ENCODE peak calls at places on chromosomes 6 and 20, in five cellular contexts. T, P, Z, V and U are unnamed samples.

GRCh38 chr20:57135875-57136274 is 130.6 kb downstream of the BMP7 start:
- DNase-seq in T (no peak), P (no peak), Z (no peak), V (no peak), U (no peak)

GRCh38 chr20:10113746-10114145 is 79.0 kb downstream of the ANKEF1 start:
- DNase-seq in T (no peak), P (no peak), Z (no peak), V (no peak), U (no peak)

GRCh38 chr6:16818992-16819626 is 57.8 kb upstream of the ATXN1 start:
- DNase-seq in T (no peak), P (no peak), Z (no peak), V (no peak), U (no peak)

GRCh38 chr6:152404458-152404857 is 232.7 kb downstream of the SYNE1 start:
- DNase-seq in T (no peak), P (no peak), Z (peak), V (no peak), U (no peak)

GRCh38 chr6:65091561-65091960 is 615.5 kb downstream of the EYS start:
- DNase-seq in T (no peak), P (no peak), Z (no peak), V (no peak), U (no peak)

GRCh38 chr6:100078509-100078908 is 84.5 kb upstream of the MCHR2 start:
- DNase-seq in T (no peak), P (no peak), Z (peak), V (no peak), U (no peak)

GRCh38 chr6:127102299-127102698 is 16.2 kb upstream of the RSPO3 start:
- DNase-seq in T (no peak), P (no peak), Z (peak), V (no peak), U (no peak)

GRCh38 chr6:16200231-16200941 is 38.0 kb upstream of the GMPR start:
- DNase-seq in T (peak), P (no peak), Z (no peak), V (no peak), U (no peak)

GRCh38 chr20:16337707-16338106 is 235.5 kb downstream of the KIF16B start:
- DNase-seq in T (no peak), P (no peak), Z (no peak), V (no peak), U (no peak)

GRCh38 chr6:168641455-168641854 is 200.5 kb downstream of the SMOC2 start:
- DNase-seq in T (no peak), P (no peak), Z (no peak), V (peak), U (no peak)

GRCh38 chr20:4748847-4749246 is 27.1 kb downstream of the PRND start:
- DNase-seq in T (no peak), P (no peak), Z (no peak), V (no peak), U (no peak)

GRCh38 chr6:43014434-43014909 is 423 bp downstream of the KLHDC3 start:
- DNase-seq in T (no peak), P (no peak), Z (no peak), V (no peak), U (no peak)

GRCh38 chr20:61927826-61928541 is 137.7 kb downstream of the TAF4 start:
- DNase-seq in T (no peak), P (no peak), Z (no peak), V (no peak), U (no peak)

GRCh38 chr6:168616807-168617756 is 176.1 kb downstream of the SMOC2 start:
- DNase-seq in T (peak), P (no peak), Z (peak), V (peak), U (no peak)

GRCh38 chr20:347317-347639 is 367 bp downstream of the NRSN2 start:
- DNase-seq in T (no peak), P (no peak), Z (no peak), V (no peak), U (no peak)

GRCh38 chr20:347640-348484 is 951 bp downstream of the NRSN2 start:
- DNase-seq in T (peak), P (peak), Z (peak), V (peak), U (peak)

GRCh38 chr20:346033-346639 is 775 bp upstream of the NRSN2 start:
- DNase-seq in T (no peak), P (no peak), Z (no peak), V (no peak), U (no peak)

GRCh38 chr20:348972-349841 is 2.3 kb downstream of the NRSN2 start:
- DNase-seq in T (no peak), P (no peak), Z (no peak), V (no peak), U (no peak)

GRCh38 chr20:346640-347316 is at the start of gene NRSN2:
- DNase-seq in T (peak), P (no peak), Z (peak), V (peak), U (peak)
- TF ChIP-seq POLR2A in T (no peak), P (no peak), Z (peak), V (peak), U (no peak)

GRCh38 chr6:137749595-137750215 is 117.4 kb upstream of the TNFAIP3 start:
- DNase-seq in T (no peak), P (no peak), Z (no peak), V (no peak), U (no peak)
- H3K4me3 ChIP-seq in T (no peak), P (no peak), Z (no peak), V (no peak), U (no peak)

DNA sequence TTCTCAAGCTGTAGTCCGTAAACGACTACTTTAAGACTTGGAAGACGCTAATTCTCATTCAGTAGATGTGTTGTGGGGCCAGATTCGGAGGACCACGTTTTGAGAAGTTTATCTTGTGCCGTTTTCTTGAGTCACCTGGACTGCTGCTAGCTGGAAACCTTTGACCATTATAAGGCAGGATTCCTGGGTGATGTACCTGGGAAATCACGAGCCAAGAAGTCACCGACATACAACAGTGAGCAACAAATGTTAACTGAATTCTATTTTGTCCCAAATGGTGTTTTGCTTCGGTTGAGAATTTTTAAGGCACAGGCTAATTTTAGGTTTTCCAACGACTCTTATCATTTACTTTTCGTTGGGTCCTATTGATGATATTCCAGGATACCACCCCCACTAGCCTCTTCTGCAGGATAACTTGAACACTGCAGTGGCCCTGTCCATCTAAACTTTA is 93.3 kb upstream of the BTN3A2 start:
- DNase-seq in T (peak), P (no peak), Z (no peak), V (no peak), U (no peak)
- TF ChIP-seq CTCF in T (no peak), P (no peak), Z (no peak), V (no peak), U (no peak)

DNA sequence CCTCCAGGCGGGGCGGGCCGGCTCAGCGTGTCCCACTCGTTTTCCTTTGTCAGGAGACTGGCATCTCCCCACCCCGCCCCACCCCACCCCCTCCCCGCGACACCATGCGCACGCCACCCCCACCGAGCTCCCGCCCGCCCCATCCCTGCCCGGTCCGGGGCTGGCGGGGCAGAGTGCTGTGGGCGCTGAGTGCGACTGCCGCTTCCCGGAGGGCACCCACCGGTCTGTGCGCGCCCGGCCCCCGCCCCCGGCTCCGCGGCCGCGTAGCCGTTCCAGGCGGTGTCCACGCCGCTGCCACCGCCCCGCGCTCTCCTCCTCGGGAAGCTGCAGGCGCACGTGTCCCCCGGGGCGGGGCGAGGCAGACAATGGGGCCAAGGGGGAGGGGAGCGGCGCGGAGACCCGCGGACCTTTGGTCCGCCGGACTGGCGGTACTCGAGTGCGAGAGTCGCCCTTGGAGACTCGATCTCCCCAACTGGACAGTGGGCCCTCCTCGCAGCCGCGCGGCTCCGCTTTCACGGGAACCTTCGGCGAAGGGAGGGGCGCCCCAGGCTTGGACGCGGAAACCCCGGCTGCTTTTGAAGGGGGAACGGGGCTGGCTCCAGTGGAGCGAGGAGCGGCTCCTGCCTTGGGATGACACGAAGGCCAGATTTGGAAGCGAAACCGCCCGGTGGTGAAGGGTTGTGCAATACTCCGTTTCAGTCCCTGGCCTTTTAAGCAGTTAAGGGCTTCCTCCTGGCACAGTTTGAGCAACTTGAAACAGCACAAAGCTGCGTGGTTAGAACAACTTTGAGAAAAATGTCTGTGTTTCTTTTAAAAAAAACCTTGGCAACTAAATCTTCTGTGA is 1.1 kb upstream of the SYNCRIP start:
- DNase-seq in T (peak), P (peak), Z (peak), V (peak), U (peak)
- TF ChIP-seq POLR2A in T (peak), P (peak), Z (peak), V (peak), U (peak)

DNA sequence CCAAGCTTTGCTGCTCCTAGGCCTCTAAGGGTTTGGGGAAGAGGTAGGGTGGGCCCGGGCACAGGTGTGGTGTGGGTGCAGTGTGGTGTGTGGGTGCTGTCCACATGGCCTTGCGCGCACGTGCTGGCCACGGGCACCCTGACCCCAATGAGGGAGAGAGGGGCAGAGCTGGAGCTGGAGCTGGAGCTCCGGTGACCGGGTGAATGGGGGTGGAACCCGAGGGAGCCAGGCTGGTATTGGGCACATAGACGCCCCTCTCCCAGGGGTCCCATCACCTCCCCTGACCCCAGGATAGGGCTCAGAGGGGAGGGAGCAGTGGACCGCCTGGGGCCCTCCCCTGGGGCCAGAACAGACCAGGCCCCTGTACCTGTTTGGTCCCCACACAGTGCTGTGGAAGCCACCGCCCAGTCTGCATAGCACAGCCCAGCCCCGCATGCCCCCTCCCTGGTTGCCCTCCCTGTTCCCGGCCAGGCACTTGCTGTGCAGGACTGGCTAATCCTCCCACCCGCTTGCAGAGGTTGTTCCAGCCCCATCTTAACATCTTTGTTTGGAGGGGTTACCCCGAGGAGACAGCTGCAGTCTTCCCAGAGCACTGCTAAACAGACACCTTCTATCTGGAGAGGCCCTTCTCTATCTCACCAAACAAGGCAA is 984 bp downstream of the ADAM33 start:
- DNase-seq in T (no peak), P (no peak), Z (no peak), V (peak), U (no peak)
- H3K4me3 ChIP-seq in T (peak), P (peak), Z (no peak), V (peak), U (peak)

GRCh38 chr20:19786311-19786710 is 28.3 kb downstream of the RIN2 start:
- DNase-seq in T (peak), P (no peak), Z (no peak), V (peak), U (no peak)

GRCh38 chr20:19784511-19785172 is 26.6 kb downstream of the RIN2 start:
- DNase-seq in T (peak), P (peak), Z (peak), V (peak), U (no peak)

GRCh38 chr20:19785886-19786285 is 27.8 kb downstream of the RIN2 start:
- DNase-seq in T (no peak), P (no peak), Z (no peak), V (no peak), U (no peak)

GRCh38 chr20:19783966-19784401 is 25.9 kb downstream of the RIN2 start:
- DNase-seq in T (no peak), P (peak), Z (peak), V (peak), U (no peak)

DNA sequence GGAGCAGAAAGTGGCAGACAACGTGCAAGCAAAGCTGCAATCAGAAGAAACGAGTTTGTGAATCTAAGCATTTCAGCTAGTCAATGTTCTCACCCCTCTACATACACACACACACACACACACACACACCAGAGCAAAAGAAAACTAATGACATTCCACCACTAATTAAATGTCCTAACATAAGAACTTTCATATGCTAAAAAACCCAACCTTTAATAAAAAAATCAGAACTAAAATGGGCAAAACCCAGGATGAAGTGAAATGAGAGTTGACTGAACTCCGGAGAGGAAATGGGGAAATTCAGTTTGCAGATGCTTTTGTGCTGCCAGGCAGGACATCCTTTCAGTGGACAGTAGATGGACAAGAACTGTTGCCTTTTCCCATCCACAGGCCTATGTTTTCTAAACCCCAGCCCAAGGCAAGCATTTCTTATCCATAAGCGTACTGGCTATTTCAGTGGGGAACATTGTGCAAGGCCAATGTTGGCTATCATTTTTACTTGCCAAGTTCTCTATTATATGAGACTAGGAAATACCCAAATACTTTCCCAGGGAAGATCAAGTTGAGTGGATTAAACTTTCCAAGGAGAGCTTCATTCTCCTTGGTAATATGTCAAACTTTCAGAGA is 27.2 kb downstream of the RIN2 start:
- DNase-seq in T (no peak), P (no peak), Z (peak), V (peak), U (no peak)
- TF ChIP-seq CTCF in T (no peak), P (no peak), Z (no peak), V (no peak), U (no peak)

GRCh38 chr20:49281059-49281912 is 3.4 kb upstream of the ZNFX1 start:
- DNase-seq in T (no peak), P (no peak), Z (peak), V (no peak), U (no peak)
- TF ChIP-seq POLR2A in T (no peak), P (no peak), Z (no peak), V (no peak), U (no peak)